ENCODE peak calls at places on chromosomes 12 and 14, in seven cellular contexts. G is SJSA1, K is astrocyte, B is H1, L is pancreas, C is dorsolateral prefrontal cortex, E is heart right ventricle. U is an unnamed sample.

GRCh38 chr12:125015680-125016310 is 22.4 kb downstream of the BRI3BP start:
- DNase-seq in L (no peak), K (peak), B (no peak), E (no peak), C (peak), G (no peak), U (no peak)

GRCh38 chr12:51632598-51632997 is 41.6 kb downstream of the SCN8A start:
- DNase-seq in C (no peak), K (no peak), B (no peak), L (no peak), E (no peak), G (no peak), U (no peak)

GRCh38 chr12:14948672-14949071 is 10.3 kb upstream of the ERP27 start:
- DNase-seq in B (no peak), C (no peak), E (peak), G (peak), K (peak), L (no peak), U (peak)

GRCh38 chr14:95440496-95440895 is 76.0 kb downstream of the SYNE3 start:
- DNase-seq in K (no peak), C (no peak), B (no peak), E (no peak), L (no peak), G (no peak), U (no peak)

GRCh38 chr14:31261859-31262739 is 54.5 kb upstream of the HECTD1 start:
- DNase-seq in L (no peak), E (peak), K (peak), B (no peak), C (no peak), G (no peak), U (no peak)

GRCh38 chr12:32390572-32391219 is 8.7 kb upstream of the FGD4 start:
- DNase-seq in L (peak), K (no peak), G (no peak), B (no peak), C (no peak), E (peak), U (no peak)

GRCh38 chr14:23138173-23138535 is 19.1 kb upstream of the CEBPE start:
- DNase-seq in L (no peak), K (no peak), G (no peak), C (no peak), B (no peak), E (no peak), U (no peak)

GRCh38 chr14:69005432-69006148 is 26.5 kb upstream of the ACTN1 start:
- DNase-seq in L (no peak), K (peak), G (peak), E (peak), B (no peak), C (no peak), U (peak)

GRCh38 chr14:49615776-49616175 is 4.7 kb downstream of the RPL36AL start:
- DNase-seq in L (no peak), E (no peak), C (no peak), B (no peak), G (no peak), K (no peak), U (no peak)

GRCh38 chr14:37035401-37035800 is 137.0 kb downstream of the SLC25A21 start:
- DNase-seq in K (no peak), B (no peak), L (no peak), C (no peak), E (no peak), G (no peak), U (no peak)

GRCh38 chr12:88644946-88645702 is 64.9 kb upstream of the KITLG start:
- DNase-seq in C (no peak), G (no peak), B (no peak), L (no peak), K (no peak), E (no peak), U (no peak)

GRCh38 chr14:68921666-68922065 is 57.4 kb downstream of the ACTN1 start:
- DNase-seq in K (no peak), B (no peak), G (no peak), L (no peak), E (no peak), C (no peak), U (no peak)

GRCh38 chr14:43981135-43981787 is 525.8 kb downstream of the FSCB start:
- DNase-seq in L (no peak), G (no peak), C (no peak), B (no peak), K (no peak), E (no peak), U (no peak)

GRCh38 chr14:51576112-51576420 is 75.6 kb upstream of the FRMD6 start:
- DNase-seq in K (peak), E (no peak), L (no peak), C (no peak), G (peak), B (peak), U (no peak)

GRCh38 chr12:87929346-87929745 is 99.9 kb downstream of the C12orf50 start:
- DNase-seq in G (no peak), L (no peak), B (no peak), E (no peak), K (no peak), C (no peak), U (no peak)

GRCh38 chr12:15602051-15602672 is 187.0 kb downstream of the EPS8 start:
- DNase-seq in C (no peak), K (no peak), L (no peak), E (no peak), G (no peak), B (no peak), U (no peak)

GRCh38 chr14:83006071-83006670 is 1472.5 kb upstream of the SEL1L start:
- DNase-seq in K (no peak), E (no peak), G (no peak), L (peak), B (no peak), C (no peak), U (no peak)

GRCh38 chr12:119204716-119205285 is 26.1 kb downstream of the HSPB8 start:
- DNase-seq in E (no peak), G (no peak), C (no peak), L (no peak), K (no peak), B (no peak), U (no peak)

GRCh38 chr14:71711619-71712018 is 220.6 kb upstream of the RGS6 start:
- DNase-seq in C (no peak), L (no peak), E (no peak), K (peak), B (no peak), G (peak), U (peak)

GRCh38 chr14:77681196-77682157 is 26.3 kb downstream of the ALKBH1 start:
- DNase-seq in C (no peak), B (no peak), L (no peak), K (peak), G (peak), E (no peak), U (no peak)

GRCh38 chr12:96249196-96250118 is 55.3 kb downstream of the ELK3 start:
- DNase-seq in E (peak), K (peak), G (no peak), C (no peak), B (no peak), L (no peak), U (no peak)

GRCh38 chr12:127294651-127295205 is 972.2 kb upstream of the TMEM132C start:
- DNase-seq in L (no peak), G (no peak), C (no peak), E (no peak), K (no peak), B (no peak), U (no peak)

GRCh38 chr12:90355701-90356345 is 599.2 kb downstream of the CCER1 start:
- DNase-seq in K (no peak), E (no peak), L (no peak), G (no peak), C (no peak), B (no peak), U (no peak)

GRCh38 chr14:59455411-59455810 is 9.8 kb downstream of the GPR135 start:
- DNase-seq in K (peak), E (no peak), G (no peak), C (no peak), L (no peak), B (no peak), U (no peak)

GRCh38 chr14:81408595-81408994 is 8.5 kb upstream of the STON2 start:
- DNase-seq in C (no peak), G (no peak), K (no peak), B (no peak), E (no peak), L (no peak), U (no peak)

GRCh38 chr12:28563926-28564325 is 373.7 kb downstream of the CCDC91 start:
- DNase-seq in G (no peak), K (peak), L (no peak), C (no peak), E (no peak), B (no peak), U (peak)

GRCh38 chr14:29738950-29739349 is 188.7 kb downstream of the PRKD1 start:
- DNase-seq in K (no peak), G (no peak), C (no peak), E (no peak), B (no peak), L (no peak), U (no peak)

GRCh38 chr12:12715459-12716150 is 1.6 kb upstream of the CDKN1B start:
- DNase-seq in C (no peak), K (peak), L (no peak), E (peak), G (peak), B (no peak), U (no peak)
- H3K4me3 ChIP-seq in C (peak), K (peak), L (no peak), E (peak), G (peak), B (no peak), U (peak)

DNA sequence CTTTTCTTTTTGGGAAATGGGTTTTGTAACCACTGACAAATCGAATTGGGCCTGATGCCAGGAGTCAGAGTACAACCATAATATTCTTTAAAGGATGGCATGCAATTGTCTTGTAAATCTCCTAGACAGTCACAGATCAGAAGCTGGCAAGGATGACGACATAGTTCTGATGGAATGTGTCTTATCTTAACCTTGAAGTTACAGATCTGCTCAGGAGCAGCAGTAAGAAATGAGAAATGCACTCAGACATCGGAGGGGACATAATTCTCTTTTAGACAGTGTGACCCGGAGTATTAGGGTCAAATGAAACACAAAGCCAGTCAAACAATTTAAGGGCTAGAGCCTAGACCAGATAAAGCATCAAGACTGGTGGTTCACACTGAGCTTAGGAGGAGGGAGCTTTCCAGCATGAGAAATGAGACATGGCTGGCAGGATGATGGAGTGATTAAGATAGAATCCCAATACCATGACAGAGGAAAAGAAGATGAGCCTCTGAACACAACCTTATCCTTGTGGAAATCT is 17.5 kb downstream of the CBX5 start:
- DNase-seq in G (peak), K (peak), C (no peak), B (no peak), E (no peak), L (no peak), U (no peak)
- H3K4me3 ChIP-seq in G (no peak), K (peak), C (no peak), B (no peak), E (no peak), L (no peak), U (no peak)

DNA sequence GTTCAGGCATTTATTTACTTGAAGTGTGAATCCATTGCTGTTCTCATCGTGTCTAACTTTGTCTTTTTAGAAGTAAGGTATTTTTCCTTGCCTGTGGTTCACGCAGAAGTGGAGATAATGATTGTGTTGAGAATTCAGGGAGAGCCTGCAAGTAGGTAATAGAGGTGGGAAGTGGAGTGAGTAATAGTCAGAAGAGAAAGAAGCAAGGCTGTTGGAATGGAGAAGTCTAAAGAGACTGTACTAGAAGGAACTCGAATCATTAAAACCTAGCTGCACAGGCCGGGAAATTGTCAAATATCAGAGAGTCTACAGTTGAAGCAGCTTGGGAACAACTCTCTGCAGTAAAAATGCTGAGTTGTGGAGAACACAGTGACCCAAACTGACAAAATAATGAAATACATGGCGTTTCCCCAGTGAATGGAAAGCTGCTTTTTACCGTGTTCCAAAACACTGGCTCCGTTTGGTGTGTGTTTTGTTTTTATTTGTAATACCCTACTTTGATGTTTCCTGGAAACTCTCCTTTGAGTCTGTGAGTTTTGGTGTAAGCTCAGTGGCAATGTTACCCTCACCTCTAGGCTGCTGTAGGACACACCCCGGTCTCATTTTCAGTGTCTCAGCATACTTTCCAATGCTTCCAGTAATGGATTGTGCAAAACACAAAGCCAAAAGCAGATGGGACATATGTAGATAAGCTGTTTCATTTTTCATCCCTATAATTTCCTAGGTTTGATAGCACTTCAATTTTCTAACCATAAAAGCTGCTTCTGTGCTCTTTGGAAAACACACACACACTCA is 146.6 kb downstream of the CRADD start:
- DNase-seq in L (no peak), E (no peak), C (no peak), G (peak), K (peak), B (no peak), U (no peak)
- H3K4me3 ChIP-seq in L (no peak), E (no peak), C (no peak), G (no peak), K (no peak), B (no peak), U (no peak)

DNA sequence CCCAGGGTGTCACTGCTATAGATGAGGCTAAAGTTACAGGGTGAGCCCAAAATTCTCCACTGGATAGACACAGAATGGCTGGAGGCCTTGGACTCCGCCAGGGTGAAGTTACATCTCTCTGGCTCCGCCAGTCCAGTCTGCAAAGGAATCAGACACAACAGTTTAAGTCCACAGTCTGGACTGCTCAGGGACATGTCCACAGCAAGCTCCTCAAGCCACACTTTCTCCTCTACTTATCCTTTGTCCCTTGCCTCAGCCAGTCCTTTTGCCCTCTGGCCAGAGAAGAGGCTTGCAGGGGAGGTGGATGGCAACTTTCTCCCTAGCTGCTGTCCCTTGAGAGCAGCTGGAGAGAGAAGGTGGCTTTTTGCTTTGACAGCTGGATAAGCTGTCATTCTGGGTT is 28.0 kb downstream of the PTPRB start:
- DNase-seq in B (no peak), C (no peak), G (peak), E (no peak), K (no peak), L (no peak), U (no peak)
- H3K4me3 ChIP-seq in B (peak), C (peak), G (peak), E (peak), K (peak), L (no peak), U (peak)

GRCh38 chr14:105075364-105076295 is 10.4 kb upstream of the GPR132 start:
- DNase-seq in C (no peak), K (no peak), L (peak), B (no peak), E (peak), G (no peak), U (no peak)

GRCh38 chr14:105072892-105073719 is 7.9 kb upstream of the GPR132 start:
- DNase-seq in L (peak), B (no peak), C (no peak), G (no peak), K (no peak), E (no peak), U (no peak)

GRCh38 chr14:105076296-105076804 is 11.1 kb upstream of the GPR132 start:
- DNase-seq in G (no peak), K (no peak), B (no peak), E (no peak), L (peak), C (no peak), U (no peak)

GRCh38 chr14:105073720-105074600 is 8.7 kb upstream of the GPR132 start:
- DNase-seq in E (peak), L (peak), G (no peak), B (no peak), K (no peak), C (no peak), U (no peak)

DNA sequence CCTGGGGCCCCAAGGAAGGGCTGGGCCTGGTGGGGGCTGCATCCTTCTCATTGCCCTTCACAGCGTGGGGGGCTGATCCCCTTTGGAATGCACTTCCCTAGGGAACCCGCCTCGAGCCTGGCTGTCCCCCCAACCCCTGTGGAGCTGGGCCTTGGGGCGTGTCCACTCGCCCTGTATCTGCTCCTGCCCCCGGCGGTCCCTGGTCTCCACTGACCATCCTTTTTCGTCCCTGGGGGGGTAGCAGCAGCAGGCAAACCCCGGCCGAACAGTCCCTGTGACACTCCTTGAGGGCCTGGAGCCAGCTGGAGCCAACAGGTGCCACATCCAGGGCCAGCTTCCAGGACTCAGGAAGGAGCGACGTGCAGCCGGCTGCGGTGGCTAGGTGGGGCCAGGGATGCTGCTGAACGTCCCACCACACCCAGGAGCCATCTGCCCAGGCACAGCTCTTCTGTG is 9.4 kb upstream of the GPR132 start:
- DNase-seq in L (peak), K (no peak), C (no peak), E (peak), G (no peak), B (no peak), U (no peak)
- H3K4me3 ChIP-seq in L (no peak), K (no peak), C (no peak), E (no peak), G (no peak), B (no peak), U (no peak)

U was measured in AG04449.